ENCODE peak calls at places on chromosome 3, in eight cellular contexts. P, Z, D, G, A, J, K and O are unnamed samples.

GRCh38 chr3:43959498-43960447 is 269.0 kb downstream of the ABHD5 start:
- DNase-seq in P (no peak), Z (no peak), D (no peak), G (no peak), A (no peak), J (no peak), K (no peak), O (no peak)

GRCh38 chr3:56064684-56065083 is 403.6 kb downstream of the ERC2 start:
- DNase-seq in P (no peak), Z (no peak), D (no peak), G (peak; percentile 5), A (no peak), J (no peak), K (no peak), O (no peak)

GRCh38 chr3:170852307-170852706 is 17.7 kb downstream of the RPL22L1 start:
- DNase-seq in P (no peak), Z (no peak), D (no peak), G (no peak), A (no peak), J (no peak), K (no peak), O (no peak)

GRCh38 chr3:3134750-3135448 is 8.2 kb downstream of the TRNT1 start:
- DNase-seq in P (no peak), Z (no peak), D (no peak), G (peak; percentile 12), A (no peak), J (no peak), K (no peak), O (no peak)

GRCh38 chr3:64344721-64345207 is 119.5 kb upstream of the PRICKLE2 start:
- DNase-seq in P (no peak), Z (no peak), D (no peak), G (peak; percentile 90), A (no peak), J (no peak), K (no peak), O (peak; percentile 76)

GRCh38 chr3:128488995-128489859 is 3.8 kb downstream of the GATA2 start:
- DNase-seq in P (no peak), Z (no peak), D (no peak), G (peak; percentile 69), A (no peak), J (no peak), K (peak; percentile 57), O (no peak)

GRCh38 chr3:135908225-135908624 is 57.3 kb upstream of the PPP2R3A start:
- DNase-seq in P (no peak), Z (no peak), D (no peak), G (peak; percentile 35), A (no peak), J (no peak), K (no peak), O (no peak)

GRCh38 chr3:139554628-139555027 is 15.1 kb upstream of the RBP1 start:
- DNase-seq in P (no peak), Z (no peak), D (no peak), G (no peak), A (no peak), J (no peak), K (no peak), O (no peak)

GRCh38 chr3:50467932-50468331 is 35.5 kb downstream of the CACNA2D2 start:
- DNase-seq in P (no peak), Z (no peak), D (no peak), G (no peak), A (no peak), J (no peak), K (no peak), O (no peak)

GRCh38 chr3:14842277-14842676 is 23.5 kb downstream of the FGD5 start:
- DNase-seq in P (no peak), Z (no peak), D (no peak), G (no peak), A (no peak), J (no peak), K (no peak), O (no peak)

GRCh38 chr3:16101295-16102186 is 72.9 kb upstream of the GALNT15 start:
- DNase-seq in P (no peak), Z (no peak), D (no peak), G (peak; percentile 78), A (no peak), J (no peak), K (no peak), O (no peak)
- H3K4me3 ChIP-seq in P (no peak overlapping the region), Z (no peak overlapping the region), D (no peak overlapping the region), G (no peak overlapping the region), A (no peak overlapping the region), J (no peak overlapping the region), K (no peak overlapping the region), O (no peak overlapping the region)

DNA sequence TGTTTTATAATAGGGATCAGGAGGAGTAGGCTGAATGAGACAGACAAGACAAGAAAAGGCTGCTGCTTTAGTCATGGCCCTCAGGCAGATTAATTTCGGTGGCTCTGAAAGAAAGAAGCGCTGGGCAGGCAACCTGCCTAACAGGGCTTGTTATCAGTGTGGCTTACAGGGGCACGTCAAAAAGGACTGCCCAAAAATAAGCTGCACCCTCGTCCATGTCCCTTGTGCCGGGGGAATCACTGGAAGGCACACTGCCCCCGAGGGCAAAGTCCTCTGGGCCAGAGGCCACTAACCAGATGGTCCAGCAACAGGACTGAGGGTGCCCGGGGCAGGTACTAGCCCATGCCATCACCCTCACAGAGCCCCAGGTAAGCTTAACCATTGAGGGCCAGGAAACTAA is 188.5 kb downstream of the IGSF11 start:
- DNase-seq in P (no peak), Z (no peak), D (no peak), G (no peak), A (no peak), J (no peak), K (no peak), O (no peak)
- H3K4me3 ChIP-seq in P (no peak overlapping the region), Z (no peak overlapping the region), D (no peak overlapping the region), G (no peak overlapping the region), A (no peak overlapping the region), J (no peak overlapping the region), K (no peak overlapping the region), O (no peak overlapping the region)

GRCh38 chr3:33016846-33017405 is 65.5 kb downstream of the CCR4 start:
- DNase-seq in P (no peak), Z (no peak), D (no peak), G (no peak), A (no peak), J (no peak), K (no peak), O (no peak)
- H3K4me3 ChIP-seq in P (no peak overlapping the region), Z (no peak overlapping the region), D (no peak overlapping the region), G (no peak overlapping the region), A (no peak overlapping the region), J (no peak overlapping the region), K (no peak overlapping the region), O (no peak overlapping the region)

DNA sequence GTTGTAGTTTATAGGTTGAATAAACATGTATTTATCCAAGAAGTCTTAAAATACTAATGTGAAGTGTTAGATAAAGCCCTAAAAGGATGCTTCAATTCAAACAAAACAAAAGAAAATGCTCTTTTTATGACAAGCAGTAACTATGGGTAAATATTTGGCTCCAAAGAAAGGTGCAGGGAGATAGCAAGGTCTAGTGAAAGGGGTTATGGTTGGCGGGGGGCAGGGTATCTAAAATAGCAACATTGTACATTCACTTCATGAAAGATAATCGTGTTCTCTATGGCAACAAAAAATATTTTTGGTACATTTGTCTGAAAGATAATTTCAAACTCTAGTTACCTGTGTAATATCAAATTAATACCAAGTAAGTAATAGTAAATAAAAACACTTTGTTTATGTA is 149.5 kb downstream of the FGF12 start:
- DNase-seq in P (no peak), Z (no peak), D (no peak), G (no peak), A (no peak), J (no peak), K (no peak), O (no peak)
- H3K4me3 ChIP-seq in P (no peak overlapping the region), Z (no peak overlapping the region), D (no peak overlapping the region), G (no peak overlapping the region), A (no peak overlapping the region), J (no peak overlapping the region), K (no peak overlapping the region), O (no peak overlapping the region)

GRCh38 chr3:196989721-196990262 is 21.2 kb upstream of the PIGZ start:
- DNase-seq in P (no peak), Z (no peak), D (no peak), G (no peak), A (no peak), J (no peak), K (peak; percentile 9), O (peak; percentile 28)
- H3K4me3 ChIP-seq in P (no peak overlapping the region), Z (no peak overlapping the region), D (no peak overlapping the region), G (no peak overlapping the region), A (no peak overlapping the region), J (no peak overlapping the region), K (no peak overlapping the region), O (no peak overlapping the region)

GRCh38 chr3:21779909-21780308 is 28.9 kb upstream of the ZNF385D start:
- DNase-seq in P (no peak), Z (no peak), D (no peak), G (peak; percentile 3), A (no peak), J (no peak), K (no peak), O (no peak)
- H3K4me3 ChIP-seq in P (no peak overlapping the region), Z (no peak overlapping the region), D (no peak overlapping the region), G (no peak overlapping the region), A (no peak overlapping the region), J (no peak overlapping the region), K (no peak overlapping the region), O (no peak overlapping the region)